ENCODE peak calls at places on chromosomes 13 and 19, in ten cellular contexts. One of them, this sample, is unnamed.

GRCh38 chr19:15035795-15036311 is 13.4 kb upstream of the CASP14 start:
- DNase-seq in heart left ventricle: no peak
- DNase-seq in lung: no peak
- DNase-seq in cardiac muscle cell: no peak
- DNase-seq in tibial artery: no peak
- DNase-seq in adrenal gland: no peak
- DNase-seq in left lung: no peak
- DNase-seq in breast epithelium: no peak
- DNase-seq in neural progenitor cell: no peak
- DNase-seq in left ventricle myocardium inferior: no peak
- DNase-seq in this sample: no peak

GRCh38 chr13:49877629-49878218 is 58.4 kb downstream of the SPRYD7 start:
- DNase-seq in tibial artery: no peak
- DNase-seq in left ventricle myocardium inferior: no peak
- DNase-seq in heart left ventricle: no peak
- DNase-seq in neural progenitor cell: peak
- DNase-seq in adrenal gland: no peak
- DNase-seq in breast epithelium: no peak
- DNase-seq in left lung: no peak
- DNase-seq in cardiac muscle cell: peak
- DNase-seq in lung: no peak
- DNase-seq in this sample: no peak

GRCh38 chr19:55647732-55648656 is at the start of gene CCDC106:
- DNase-seq in neural progenitor cell: peak
- DNase-seq in breast epithelium: no peak
- DNase-seq in left lung: no peak
- DNase-seq in cardiac muscle cell: peak
- DNase-seq in left ventricle myocardium inferior: peak
- DNase-seq in lung: peak
- DNase-seq in adrenal gland: peak
- DNase-seq in heart left ventricle: peak
- DNase-seq in tibial artery: peak
- DNase-seq in this sample: peak

GRCh38 chr19:28586501-28586900 is 626.5 kb downstream of the UQCRFS1 start:
- DNase-seq in cardiac muscle cell: peak
- DNase-seq in left lung: no peak
- DNase-seq in heart left ventricle: no peak
- DNase-seq in breast epithelium: no peak
- DNase-seq in left ventricle myocardium inferior: no peak
- DNase-seq in tibial artery: no peak
- DNase-seq in lung: no peak
- DNase-seq in neural progenitor cell: no peak
- DNase-seq in adrenal gland: no peak
- DNase-seq in this sample: no peak

GRCh38 chr19:51689751-51690358 is 3.3 kb upstream of the SPACA6 start:
- DNase-seq in left lung: peak
- DNase-seq in heart left ventricle: peak
- DNase-seq in left ventricle myocardium inferior: peak
- DNase-seq in cardiac muscle cell: peak
- DNase-seq in lung: peak
- DNase-seq in adrenal gland: peak
- DNase-seq in neural progenitor cell: peak
- DNase-seq in tibial artery: no peak
- DNase-seq in breast epithelium: no peak
- DNase-seq in this sample: peak

GRCh38 chr19:11747277-11747676 is 8.5 kb upstream of the ZNF823 start:
- DNase-seq in left lung: no peak
- DNase-seq in tibial artery: no peak
- DNase-seq in lung: no peak
- DNase-seq in neural progenitor cell: no peak
- DNase-seq in cardiac muscle cell: no peak
- DNase-seq in breast epithelium: no peak
- DNase-seq in adrenal gland: no peak
- DNase-seq in heart left ventricle: no peak
- DNase-seq in left ventricle myocardium inferior: no peak
- DNase-seq in this sample: no peak

GRCh38 chr19:11152318-11153062 is 3.1 kb downstream of the SPC24 start:
- DNase-seq in neural progenitor cell: no peak
- DNase-seq in lung: peak
- DNase-seq in breast epithelium: peak
- DNase-seq in adrenal gland: peak
- DNase-seq in heart left ventricle: peak
- DNase-seq in left ventricle myocardium inferior: peak
- DNase-seq in cardiac muscle cell: no peak
- DNase-seq in left lung: no peak
- DNase-seq in tibial artery: peak
- DNase-seq in this sample: peak

GRCh38 chr13:27969866-27970229 is 733 bp upstream of the CDX2 start:
- DNase-seq in left ventricle myocardium inferior: no peak
- DNase-seq in left lung: no peak
- DNase-seq in breast epithelium: no peak
- DNase-seq in lung: no peak
- DNase-seq in adrenal gland: no peak
- DNase-seq in tibial artery: no peak
- DNase-seq in cardiac muscle cell: no peak
- DNase-seq in neural progenitor cell: no peak
- DNase-seq in heart left ventricle: no peak
- DNase-seq in this sample: no peak

GRCh38 chr13:60170414-60170813 is 6.7 kb upstream of the DIAPH3 start:
- DNase-seq in lung: no peak
- DNase-seq in heart left ventricle: no peak
- DNase-seq in breast epithelium: no peak
- DNase-seq in tibial artery: no peak
- DNase-seq in left lung: no peak
- DNase-seq in cardiac muscle cell: no peak
- DNase-seq in left ventricle myocardium inferior: no peak
- DNase-seq in neural progenitor cell: no peak
- DNase-seq in adrenal gland: no peak
- DNase-seq in this sample: no peak

GRCh38 chr13:60165391-60166099 is 1.8 kb upstream of the DIAPH3 start:
- DNase-seq in heart left ventricle: no peak
- DNase-seq in tibial artery: no peak
- DNase-seq in left ventricle myocardium inferior: no peak
- DNase-seq in adrenal gland: no peak
- DNase-seq in left lung: no peak
- DNase-seq in lung: no peak
- DNase-seq in neural progenitor cell: no peak
- DNase-seq in breast epithelium: no peak
- DNase-seq in cardiac muscle cell: no peak
- DNase-seq in this sample: peak

GRCh38 chr13:60169239-60170031 is 5.7 kb upstream of the DIAPH3 start:
- DNase-seq in left lung: no peak
- DNase-seq in left ventricle myocardium inferior: no peak
- DNase-seq in adrenal gland: no peak
- DNase-seq in breast epithelium: no peak
- DNase-seq in neural progenitor cell: no peak
- DNase-seq in lung: no peak
- DNase-seq in heart left ventricle: no peak
- DNase-seq in cardiac muscle cell: no peak
- DNase-seq in tibial artery: no peak
- DNase-seq in this sample: no peak

GRCh38 chr13:60164490-60164889 is 762 bp upstream of the DIAPH3 start:
- DNase-seq in lung: no peak
- DNase-seq in left ventricle myocardium inferior: no peak
- DNase-seq in neural progenitor cell: peak
- DNase-seq in tibial artery: no peak
- DNase-seq in left lung: no peak
- DNase-seq in breast epithelium: no peak
- DNase-seq in heart left ventricle: no peak
- DNase-seq in cardiac muscle cell: no peak
- DNase-seq in adrenal gland: no peak
- DNase-seq in this sample: no peak

DNA sequence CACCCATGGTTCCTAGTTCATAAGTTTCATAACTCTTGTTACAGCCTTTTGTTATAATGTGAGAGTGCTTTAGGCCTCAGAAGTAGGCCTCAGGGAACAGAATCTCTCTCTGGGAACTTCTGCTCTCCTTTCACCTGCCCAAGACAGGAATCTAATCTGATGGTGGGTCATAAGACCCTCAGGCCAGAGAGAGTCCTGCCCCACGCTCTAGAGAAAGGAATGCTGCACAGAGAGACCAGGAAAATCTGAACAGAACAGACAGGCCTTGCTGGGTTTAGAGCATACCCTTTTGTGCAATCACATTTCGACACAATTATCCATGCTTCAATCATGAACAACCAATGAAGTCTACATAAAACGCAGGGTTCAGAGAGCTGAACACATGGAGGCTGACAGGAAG is 3.4 kb upstream of the DIAPH3 start:
- DNase-seq in heart left ventricle: no peak
- DNase-seq in left lung: no peak
- DNase-seq in cardiac muscle cell: no peak
- DNase-seq in left ventricle myocardium inferior: no peak
- DNase-seq in tibial artery: no peak
- DNase-seq in adrenal gland: no peak
- DNase-seq in breast epithelium: no peak
- DNase-seq in neural progenitor cell: no peak
- DNase-seq in lung: no peak
- DNase-seq in this sample: no peak
- H3K27ac ChIP-seq in heart left ventricle: no peak
- H3K27ac ChIP-seq in left lung: no peak
- H3K27ac ChIP-seq in cardiac muscle cell: peak
- H3K27ac ChIP-seq in left ventricle myocardium inferior: no peak
- H3K27ac ChIP-seq in tibial artery: no peak
- H3K27ac ChIP-seq in adrenal gland: no peak
- H3K27ac ChIP-seq in breast epithelium: no peak
- H3K27ac ChIP-seq in neural progenitor cell: no peak
- H3K27ac ChIP-seq in lung: no peak
- H3K27ac ChIP-seq in this sample: no peak

GRCh38 chr19:58307736-58308135 is 2.6 kb downstream of the ERVK3-1 start:
- DNase-seq in cardiac muscle cell: no peak
- DNase-seq in heart left ventricle: no peak
- DNase-seq in adrenal gland: no peak
- DNase-seq in neural progenitor cell: no peak
- DNase-seq in left ventricle myocardium inferior: no peak
- DNase-seq in tibial artery: no peak
- DNase-seq in breast epithelium: no peak
- DNase-seq in lung: no peak
- DNase-seq in left lung: no peak
- DNase-seq in this sample: no peak

GRCh38 chr19:58305932-58306323 is 751 bp downstream of the ERVK3-1 start:
- DNase-seq in heart left ventricle: no peak
- DNase-seq in cardiac muscle cell: no peak
- DNase-seq in lung: no peak
- DNase-seq in breast epithelium: no peak
- DNase-seq in left lung: no peak
- DNase-seq in tibial artery: no peak
- DNase-seq in left ventricle myocardium inferior: no peak
- DNase-seq in adrenal gland: no peak
- DNase-seq in neural progenitor cell: no peak
- DNase-seq in this sample: no peak

GRCh38 chr19:58304748-58305064 is 471 bp upstream of the ERVK3-1 start:
- DNase-seq in neural progenitor cell: peak
- DNase-seq in breast epithelium: no peak
- DNase-seq in cardiac muscle cell: no peak
- DNase-seq in adrenal gland: no peak
- DNase-seq in tibial artery: no peak
- DNase-seq in left lung: no peak
- DNase-seq in heart left ventricle: no peak
- DNase-seq in left ventricle myocardium inferior: no peak
- DNase-seq in lung: no peak
- DNase-seq in this sample: no peak

GRCh38 chr19:58304255-58304654 is 922 bp upstream of the ERVK3-1 start:
- DNase-seq in breast epithelium: no peak
- DNase-seq in lung: no peak
- DNase-seq in cardiac muscle cell: no peak
- DNase-seq in left ventricle myocardium inferior: no peak
- DNase-seq in tibial artery: no peak
- DNase-seq in left lung: no peak
- DNase-seq in heart left ventricle: no peak
- DNase-seq in adrenal gland: no peak
- DNase-seq in neural progenitor cell: no peak
- DNase-seq in this sample: no peak

DNA sequence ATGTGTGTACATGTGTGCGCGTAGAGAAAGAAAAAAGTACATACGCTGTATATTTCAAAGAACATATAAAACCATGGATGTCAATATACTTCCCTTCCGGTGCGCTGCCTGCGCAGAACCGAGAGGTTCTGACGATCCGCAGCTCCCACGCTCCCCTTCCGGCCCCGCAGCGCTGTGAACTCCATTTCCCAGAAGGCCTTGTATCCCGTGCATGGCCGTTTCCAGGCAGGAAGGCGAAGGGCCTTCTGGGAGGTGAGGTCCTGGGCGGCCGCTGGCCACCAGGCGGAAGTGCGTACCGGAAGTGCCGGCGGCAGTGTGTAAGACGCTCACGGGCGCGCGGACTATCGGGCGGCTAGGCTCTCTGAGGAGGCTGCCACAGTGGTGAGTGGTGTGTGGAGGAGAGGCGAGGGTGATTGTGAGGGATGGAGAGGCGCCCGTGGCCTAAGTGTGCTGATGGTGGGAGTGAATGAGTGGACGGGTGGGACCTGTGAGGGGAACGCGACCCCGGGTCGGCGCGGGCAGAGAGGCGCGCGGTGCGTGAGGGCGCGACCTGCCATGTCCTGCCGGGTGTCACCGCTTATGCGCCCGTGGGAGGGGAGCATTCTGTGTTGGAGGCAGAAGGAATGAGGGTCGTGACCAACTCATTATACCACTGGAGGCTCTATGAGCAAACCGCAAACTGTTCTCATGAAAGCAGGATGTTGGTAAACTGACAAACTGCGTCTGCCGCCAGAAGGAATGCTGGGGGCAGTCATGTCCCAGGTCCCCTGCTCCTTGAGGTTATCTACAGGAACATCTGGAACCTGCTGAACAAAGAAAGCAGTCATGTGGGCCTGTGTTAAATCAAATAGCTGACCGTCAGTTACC is at the start of gene ERVK3-1:
- DNase-seq in left ventricle myocardium inferior: peak
- DNase-seq in neural progenitor cell: peak
- DNase-seq in adrenal gland: peak
- DNase-seq in cardiac muscle cell: peak
- DNase-seq in heart left ventricle: peak
- DNase-seq in lung: peak
- DNase-seq in left lung: peak
- DNase-seq in breast epithelium: peak
- DNase-seq in tibial artery: peak
- DNase-seq in this sample: peak
- TF ChIP-seq CTCF in left ventricle myocardium inferior: peak
- TF ChIP-seq CTCF in neural progenitor cell: no peak
- TF ChIP-seq CTCF in adrenal gland: no peak
- TF ChIP-seq CTCF in cardiac muscle cell: no peak
- TF ChIP-seq CTCF in heart left ventricle: peak
- TF ChIP-seq CTCF in lung: no peak
- TF ChIP-seq CTCF in left lung: no peak
- TF ChIP-seq CTCF in breast epithelium: peak
- TF ChIP-seq CTCF in tibial artery: peak
- TF ChIP-seq CTCF in this sample: peak

DNA sequence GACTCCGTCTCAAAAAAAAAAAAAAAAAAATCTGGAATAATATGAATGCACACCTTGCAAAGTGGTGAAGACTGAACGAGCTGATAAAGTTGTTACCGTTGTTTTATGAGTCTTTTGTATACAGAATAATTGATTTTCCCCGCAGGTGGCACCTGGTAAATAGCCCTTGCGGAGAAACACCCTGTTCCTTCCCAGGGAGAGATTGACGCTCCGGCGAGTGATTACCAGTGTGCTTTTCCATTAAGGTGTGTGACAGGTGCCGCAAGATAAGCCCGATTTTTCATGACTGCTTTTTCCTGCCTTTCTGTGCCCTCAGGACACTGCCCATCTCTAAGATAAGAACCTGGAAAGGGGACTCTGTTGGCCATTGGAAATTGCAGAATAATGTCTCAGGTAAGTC is 943 bp downstream of the ZNF302 start:
- DNase-seq in left ventricle myocardium inferior: no peak
- DNase-seq in adrenal gland: no peak
- DNase-seq in heart left ventricle: no peak
- DNase-seq in lung: no peak
- DNase-seq in neural progenitor cell: no peak
- DNase-seq in breast epithelium: no peak
- DNase-seq in cardiac muscle cell: no peak
- DNase-seq in left lung: no peak
- DNase-seq in tibial artery: no peak
- DNase-seq in this sample: peak
- H3K4me3 ChIP-seq in left ventricle myocardium inferior: peak
- H3K4me3 ChIP-seq in adrenal gland: no peak
- H3K4me3 ChIP-seq in heart left ventricle: peak
- H3K4me3 ChIP-seq in lung: no peak
- H3K4me3 ChIP-seq in neural progenitor cell: peak
- H3K4me3 ChIP-seq in breast epithelium: peak
- H3K4me3 ChIP-seq in cardiac muscle cell: peak
- H3K4me3 ChIP-seq in left lung: peak
- H3K4me3 ChIP-seq in tibial artery: peak
- H3K4me3 ChIP-seq in this sample: peak

GRCh38 chr19:2045501-2046045 is 5.5 kb downstream of the MKNK2 start:
- DNase-seq in left lung: no peak
- DNase-seq in left ventricle myocardium inferior: no peak
- DNase-seq in breast epithelium: no peak
- DNase-seq in lung: no peak
- DNase-seq in adrenal gland: peak
- DNase-seq in tibial artery: no peak
- DNase-seq in neural progenitor cell: no peak
- DNase-seq in cardiac muscle cell: no peak
- DNase-seq in heart left ventricle: no peak
- DNase-seq in this sample: peak
- H3K27ac ChIP-seq in left lung: peak
- H3K27ac ChIP-seq in left ventricle myocardium inferior: peak
- H3K27ac ChIP-seq in breast epithelium: peak
- H3K27ac ChIP-seq in lung: peak
- H3K27ac ChIP-seq in adrenal gland: no peak
- H3K27ac ChIP-seq in tibial artery: peak
- H3K27ac ChIP-seq in neural progenitor cell: no peak
- H3K27ac ChIP-seq in cardiac muscle cell: no peak
- H3K27ac ChIP-seq in heart left ventricle: peak
- H3K27ac ChIP-seq in this sample: peak

This sample was measured in body of pancreas.